ENCODE peak calls at places on chromosomes 3 and 15, in seven cellular contexts. One of them, this sample, is unnamed.

GRCh38 chr15:74815121-74815933 is 2.7 kb downstream of the LMAN1L start:
- DNase-seq in kidney: no peak
- DNase-seq in CD8-positive, alpha-beta T cell: no peak
- DNase-seq in fibroblast of the aortic adventitia: no peak
- DNase-seq in glutamatergic neuron: no peak
- DNase-seq in CD14-positive monocyte: no peak
- DNase-seq in BJ: no peak
- DNase-seq in this sample: no peak

GRCh38 chr15:83292317-83292716 is 7.9 kb upstream of the BNC1 start:
- DNase-seq in kidney: no peak
- DNase-seq in CD8-positive, alpha-beta T cell: no peak
- DNase-seq in fibroblast of the aortic adventitia: peak
- DNase-seq in glutamatergic neuron: no peak
- DNase-seq in CD14-positive monocyte: no peak
- DNase-seq in BJ: peak
- DNase-seq in this sample: no peak

GRCh38 chr3:40043444-40043755 is 234.0 kb downstream of the MYRIP start:
- DNase-seq in kidney: no peak
- DNase-seq in CD8-positive, alpha-beta T cell: no peak
- DNase-seq in fibroblast of the aortic adventitia: peak
- DNase-seq in glutamatergic neuron: no peak
- DNase-seq in CD14-positive monocyte: no peak
- DNase-seq in BJ: no peak
- DNase-seq in this sample: no peak

GRCh38 chr3:34361921-34362320 is 563.5 kb downstream of the PDCD6IP start:
- DNase-seq in kidney: no peak
- DNase-seq in CD8-positive, alpha-beta T cell: no peak
- DNase-seq in fibroblast of the aortic adventitia: no peak
- DNase-seq in glutamatergic neuron: no peak
- DNase-seq in CD14-positive monocyte: peak
- DNase-seq in BJ: no peak
- DNase-seq in this sample: no peak

GRCh38 chr3:112115161-112115739 is 17.8 kb downstream of the GCSAM start:
- DNase-seq in kidney: no peak
- DNase-seq in CD8-positive, alpha-beta T cell: no peak
- DNase-seq in fibroblast of the aortic adventitia: no peak
- DNase-seq in glutamatergic neuron: no peak
- DNase-seq in CD14-positive monocyte: no peak
- DNase-seq in BJ: no peak
- DNase-seq in this sample: no peak

GRCh38 chr3:141124715-141125114 is 73.6 kb downstream of the SPSB4 start:
- DNase-seq in kidney: no peak
- DNase-seq in CD8-positive, alpha-beta T cell: no peak
- DNase-seq in fibroblast of the aortic adventitia: no peak
- DNase-seq in glutamatergic neuron: no peak
- DNase-seq in CD14-positive monocyte: no peak
- DNase-seq in BJ: no peak
- DNase-seq in this sample: no peak

GRCh38 chr15:69225355-69226027 is 65.1 kb downstream of the GLCE start:
- DNase-seq in kidney: no peak
- DNase-seq in CD8-positive, alpha-beta T cell: no peak
- DNase-seq in fibroblast of the aortic adventitia: peak
- DNase-seq in glutamatergic neuron: no peak
- DNase-seq in CD14-positive monocyte: no peak
- DNase-seq in BJ: peak
- DNase-seq in this sample: no peak

GRCh38 chr3:64145438-64145837 is 79.8 kb downstream of the PRICKLE2 start:
- DNase-seq in kidney: no peak
- DNase-seq in CD8-positive, alpha-beta T cell: no peak
- DNase-seq in fibroblast of the aortic adventitia: no peak
- DNase-seq in glutamatergic neuron: no peak
- DNase-seq in CD14-positive monocyte: no peak
- DNase-seq in BJ: no peak
- DNase-seq in this sample: no peak

GRCh38 chr3:53236112-53236841 is 19.5 kb downstream of the TKT start:
- DNase-seq in kidney: peak
- DNase-seq in CD8-positive, alpha-beta T cell: no peak
- DNase-seq in fibroblast of the aortic adventitia: peak
- DNase-seq in glutamatergic neuron: no peak
- DNase-seq in CD14-positive monocyte: peak
- DNase-seq in BJ: peak
- DNase-seq in this sample: no peak

GRCh38 chr3:58386966-58387365 is 46.7 kb downstream of the PDHB start:
- DNase-seq in kidney: peak
- DNase-seq in CD8-positive, alpha-beta T cell: no peak
- DNase-seq in fibroblast of the aortic adventitia: peak
- DNase-seq in glutamatergic neuron: no peak
- DNase-seq in CD14-positive monocyte: no peak
- DNase-seq in BJ: peak
- DNase-seq in this sample: no peak

GRCh38 chr3:123816673-123817207 is 67.4 kb downstream of the MYLK start:
- DNase-seq in kidney: no peak
- DNase-seq in CD8-positive, alpha-beta T cell: no peak
- DNase-seq in fibroblast of the aortic adventitia: peak
- DNase-seq in glutamatergic neuron: no peak
- DNase-seq in CD14-positive monocyte: no peak
- DNase-seq in BJ: peak
- DNase-seq in this sample: no peak

DNA sequence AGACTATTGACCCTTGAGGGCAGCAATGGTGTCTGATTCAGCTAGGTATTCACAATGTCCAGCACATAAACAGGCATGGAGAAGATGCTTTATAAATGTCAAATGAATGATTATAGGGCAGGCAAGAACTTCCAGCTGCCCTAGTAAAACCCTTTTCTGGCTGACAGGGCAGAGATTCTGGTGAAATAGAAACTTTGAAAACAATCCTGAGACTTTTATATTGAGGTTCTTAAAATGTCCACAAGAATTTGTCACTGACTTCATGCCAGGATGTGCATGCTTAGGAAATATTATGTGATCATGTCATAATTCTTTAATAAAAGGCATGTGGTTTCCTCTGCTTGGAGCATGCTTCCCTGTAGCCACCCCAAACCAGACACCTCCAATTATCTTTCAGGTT is 43.2 kb upstream of the CLRN1 start:
- DNase-seq in kidney: no peak
- DNase-seq in CD8-positive, alpha-beta T cell: no peak
- DNase-seq in fibroblast of the aortic adventitia: peak
- DNase-seq in glutamatergic neuron: no peak
- DNase-seq in CD14-positive monocyte: no peak
- DNase-seq in BJ: peak
- DNase-seq in this sample: no peak
- TF ChIP-seq CTCF in kidney: no peak
- TF ChIP-seq CTCF in CD8-positive, alpha-beta T cell: no peak
- TF ChIP-seq CTCF in fibroblast of the aortic adventitia: no peak
- TF ChIP-seq CTCF in glutamatergic neuron: no peak
- TF ChIP-seq CTCF in CD14-positive monocyte: no peak
- TF ChIP-seq CTCF in BJ: no peak
- TF ChIP-seq CTCF in this sample: no peak

DNA sequence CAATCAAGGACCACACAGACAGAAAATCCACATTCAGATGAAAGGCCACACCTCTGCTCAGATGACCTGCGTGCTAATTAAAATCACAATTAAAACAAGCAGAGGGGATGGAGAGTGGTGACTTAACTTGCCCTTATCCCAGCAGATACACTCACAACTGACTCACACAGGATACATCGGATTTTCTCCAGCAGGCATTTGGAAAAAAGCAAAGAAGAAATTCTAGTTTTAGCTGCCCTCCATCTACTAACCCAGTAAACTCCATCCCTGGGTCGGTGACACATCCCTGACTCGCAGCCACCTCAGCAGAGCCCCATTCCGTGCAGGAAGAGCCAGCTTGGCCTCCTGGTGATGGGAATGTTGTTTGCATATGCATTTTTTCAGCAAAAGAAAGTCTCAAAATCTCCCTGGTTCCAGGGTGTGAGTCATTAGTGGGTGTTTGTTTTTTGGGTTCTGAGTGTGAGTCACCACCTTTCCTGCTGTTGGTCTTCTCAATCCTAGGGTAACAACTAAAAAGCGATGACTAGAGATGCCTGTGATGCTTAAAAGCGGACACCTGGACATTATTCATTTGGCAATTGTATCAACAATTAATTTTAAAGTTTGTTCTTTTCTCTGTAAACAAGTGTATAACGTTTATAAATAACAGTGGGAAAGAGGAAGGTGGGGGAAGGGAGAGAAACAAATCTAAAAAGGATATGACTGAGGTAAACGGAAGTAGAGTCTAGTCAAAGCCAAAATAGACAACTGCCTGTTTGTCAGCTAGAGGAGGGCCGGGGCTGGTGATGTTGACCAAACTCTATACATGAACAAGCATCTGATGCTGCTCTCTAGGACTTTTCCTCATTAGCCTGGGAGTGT is 49.8 kb upstream of the SLC4A7 start:
- DNase-seq in kidney: peak
- DNase-seq in CD8-positive, alpha-beta T cell: peak
- DNase-seq in fibroblast of the aortic adventitia: peak
- DNase-seq in glutamatergic neuron: no peak
- DNase-seq in CD14-positive monocyte: peak
- DNase-seq in BJ: peak
- DNase-seq in this sample: no peak
- TF ChIP-seq CTCF in kidney: no peak
- TF ChIP-seq CTCF in CD8-positive, alpha-beta T cell: no peak
- TF ChIP-seq CTCF in fibroblast of the aortic adventitia: peak
- TF ChIP-seq CTCF in glutamatergic neuron: no peak
- TF ChIP-seq CTCF in CD14-positive monocyte: no peak
- TF ChIP-seq CTCF in BJ: peak
- TF ChIP-seq CTCF in this sample: no peak

DNA sequence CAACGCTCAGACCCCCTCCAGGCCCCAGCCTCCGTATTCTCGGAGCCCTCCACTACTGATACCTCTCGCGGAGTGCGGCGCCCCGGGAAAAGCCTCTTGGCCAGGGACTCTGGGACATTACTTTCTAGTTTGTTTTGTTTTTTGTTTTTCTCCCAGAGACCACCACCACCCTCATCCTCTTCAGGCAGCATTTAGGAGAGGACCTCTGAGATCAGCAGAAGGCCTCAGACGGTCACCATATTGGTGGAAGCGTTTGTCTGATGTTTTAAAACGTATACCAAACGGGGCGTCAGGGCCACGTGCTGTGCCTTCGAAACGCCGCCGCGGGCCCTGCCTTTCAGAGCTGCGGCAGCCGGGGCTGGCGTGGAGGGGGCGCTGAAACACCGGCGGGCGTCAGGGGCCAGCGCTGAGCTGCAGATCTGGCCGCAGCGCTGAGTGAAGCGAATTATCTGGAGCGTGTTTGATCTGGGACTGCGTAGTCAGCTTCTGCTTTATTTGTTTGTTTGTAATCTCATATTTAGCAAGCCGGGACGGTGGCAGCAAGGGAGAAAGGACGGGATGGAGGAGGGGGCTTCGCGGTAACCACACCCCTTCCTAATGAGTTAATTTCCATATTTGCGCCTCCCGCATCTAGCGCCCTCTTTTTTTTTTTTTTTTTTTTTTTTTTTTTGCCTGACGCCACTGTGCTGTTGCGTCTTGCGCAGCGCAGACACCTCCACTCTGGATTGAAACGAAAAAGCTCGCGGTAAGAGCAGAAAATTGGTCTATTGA is 14.8 kb downstream of the SOX2 start:
- DNase-seq in kidney: no peak
- DNase-seq in CD8-positive, alpha-beta T cell: no peak
- DNase-seq in fibroblast of the aortic adventitia: no peak
- DNase-seq in glutamatergic neuron: peak
- DNase-seq in CD14-positive monocyte: no peak
- DNase-seq in BJ: no peak
- DNase-seq in this sample: no peak
- TF ChIP-seq CTCF in kidney: no peak
- TF ChIP-seq CTCF in CD8-positive, alpha-beta T cell: no peak
- TF ChIP-seq CTCF in fibroblast of the aortic adventitia: no peak
- TF ChIP-seq CTCF in glutamatergic neuron: no peak
- TF ChIP-seq CTCF in CD14-positive monocyte: no peak
- TF ChIP-seq CTCF in BJ: no peak
- TF ChIP-seq CTCF in this sample: no peak

GRCh38 chr3:20130122-20130521 is 55.9 kb downstream of the SGO1 start:
- DNase-seq in kidney: no peak
- DNase-seq in CD8-positive, alpha-beta T cell: no peak
- DNase-seq in fibroblast of the aortic adventitia: no peak
- DNase-seq in glutamatergic neuron: no peak
- DNase-seq in CD14-positive monocyte: no peak
- DNase-seq in BJ: no peak
- DNase-seq in this sample: no peak
- TF ChIP-seq CTCF in kidney: no peak
- TF ChIP-seq CTCF in CD8-positive, alpha-beta T cell: no peak
- TF ChIP-seq CTCF in fibroblast of the aortic adventitia: no peak
- TF ChIP-seq CTCF in glutamatergic neuron: no peak
- TF ChIP-seq CTCF in CD14-positive monocyte: no peak
- TF ChIP-seq CTCF in BJ: no peak
- TF ChIP-seq CTCF in this sample: peak

DNA sequence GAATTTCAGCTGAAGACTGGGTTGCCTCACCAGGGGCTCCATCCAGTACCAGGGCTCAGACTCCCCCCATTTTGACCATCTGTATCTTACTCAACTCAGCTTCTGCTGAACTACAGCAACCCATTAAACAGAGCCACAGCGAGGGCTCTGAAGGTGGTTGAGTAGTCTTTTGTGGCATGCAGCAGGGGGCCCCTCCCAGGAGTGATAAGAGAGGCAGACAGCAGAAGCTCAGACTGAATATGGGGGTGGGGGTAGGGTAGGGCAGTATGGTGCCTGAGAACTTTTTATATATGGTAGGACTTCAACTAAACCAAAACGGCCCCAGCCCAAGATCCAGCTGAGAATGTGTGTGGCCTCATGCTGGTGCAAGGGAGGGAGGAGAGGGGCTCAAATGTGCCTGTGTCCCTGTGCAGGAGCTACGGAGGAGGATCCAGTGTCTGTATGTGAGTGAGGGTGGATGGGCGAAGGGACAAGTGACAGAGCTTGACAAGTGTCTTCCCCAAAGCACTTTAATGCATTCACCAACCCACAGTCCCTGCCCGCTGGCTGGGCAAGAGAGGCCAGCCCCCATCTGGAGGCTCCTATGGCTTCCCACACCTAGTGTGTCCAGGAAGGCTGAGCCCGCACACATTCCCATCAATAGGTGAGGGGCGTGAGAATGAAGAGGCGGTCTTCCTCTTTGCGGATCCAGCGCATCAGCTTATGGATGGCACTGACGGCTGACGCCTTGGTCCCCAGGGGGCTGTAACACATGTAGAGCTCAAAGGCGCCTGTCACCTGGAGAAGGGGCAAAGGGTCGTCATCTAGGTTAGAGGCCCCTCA is 4.9 kb upstream of the MST1R start:
- DNase-seq in kidney: no peak
- DNase-seq in CD8-positive, alpha-beta T cell: no peak
- DNase-seq in fibroblast of the aortic adventitia: no peak
- DNase-seq in glutamatergic neuron: no peak
- DNase-seq in CD14-positive monocyte: no peak
- DNase-seq in BJ: no peak
- DNase-seq in this sample: no peak
- TF ChIP-seq CTCF in kidney: no peak
- TF ChIP-seq CTCF in CD8-positive, alpha-beta T cell: no peak
- TF ChIP-seq CTCF in fibroblast of the aortic adventitia: no peak
- TF ChIP-seq CTCF in glutamatergic neuron: no peak
- TF ChIP-seq CTCF in CD14-positive monocyte: no peak
- TF ChIP-seq CTCF in BJ: no peak
- TF ChIP-seq CTCF in this sample: no peak

GRCh38 chr15:51163843-51164242 is 69.1 kb upstream of the TNFAIP8L3 start:
- DNase-seq in kidney: no peak
- DNase-seq in CD8-positive, alpha-beta T cell: no peak
- DNase-seq in fibroblast of the aortic adventitia: no peak
- DNase-seq in glutamatergic neuron: no peak
- DNase-seq in CD14-positive monocyte: no peak
- DNase-seq in BJ: no peak
- DNase-seq in this sample: no peak
- TF ChIP-seq CTCF in kidney: no peak
- TF ChIP-seq CTCF in CD8-positive, alpha-beta T cell: no peak
- TF ChIP-seq CTCF in fibroblast of the aortic adventitia: no peak
- TF ChIP-seq CTCF in glutamatergic neuron: no peak
- TF ChIP-seq CTCF in CD14-positive monocyte: no peak
- TF ChIP-seq CTCF in BJ: no peak
- TF ChIP-seq CTCF in this sample: no peak

GRCh38 chr3:66751842-66752241 is 246.3 kb upstream of the KBTBD8 start:
- DNase-seq in kidney: no peak
- DNase-seq in CD8-positive, alpha-beta T cell: no peak
- DNase-seq in fibroblast of the aortic adventitia: no peak
- DNase-seq in glutamatergic neuron: no peak
- DNase-seq in CD14-positive monocyte: no peak
- DNase-seq in BJ: no peak
- DNase-seq in this sample: no peak
- TF ChIP-seq CTCF in kidney: no peak
- TF ChIP-seq CTCF in CD8-positive, alpha-beta T cell: no peak
- TF ChIP-seq CTCF in fibroblast of the aortic adventitia: no peak
- TF ChIP-seq CTCF in glutamatergic neuron: no peak
- TF ChIP-seq CTCF in CD14-positive monocyte: no peak
- TF ChIP-seq CTCF in BJ: no peak
- TF ChIP-seq CTCF in this sample: no peak